ENCODE peak calls at places on chromosomes 4 and X, in ten cellular contexts. G, B, Z, N, X, H, P, O, A and T are unnamed samples.

GRCh38 chrX:134294548-134294947 is 57.6 kb downstream of the CCDC160 start:
- DNase-seq in P (no peak), Z (peak), N (no peak), B (no peak), A (peak), H (no peak), X (no peak), O (no peak), G (no peak), T (no peak)

GRCh38 chr4:87118421-87118820 is 102.0 kb downstream of the KLHL8 start:
- DNase-seq in G (no peak), B (no peak), H (no peak), P (no peak), A (no peak), X (no peak), N (no peak), Z (no peak), O (no peak), T (no peak)

GRCh38 chr4:185018834-185019450 is 652 bp downstream of the HELT start:
- DNase-seq in P (peak), G (no peak), N (no peak), A (no peak), Z (no peak), O (no peak), X (no peak), B (no peak), H (no peak), T (no peak)

GRCh38 chrX:11757729-11758399 is at the start of gene MSL3:
- DNase-seq in O (no peak), H (no peak), G (peak), B (no peak), N (peak), A (peak), P (peak), X (no peak), Z (peak), T (peak)

GRCh38 chr4:142883433-142883832 is 37.3 kb upstream of the INPP4B start:
- DNase-seq in Z (no peak), O (no peak), X (no peak), H (no peak), N (no peak), A (no peak), G (no peak), P (no peak), B (no peak), T (no peak)

GRCh38 chr4:125316781-125317525 is 2.2 kb downstream of the FAT4 start:
- DNase-seq in H (no peak), P (peak), A (peak), N (peak), O (no peak), X (no peak), B (no peak), G (peak), Z (peak), T (peak)

GRCh38 chr4:14853186-14853946 is 148.9 kb upstream of the CPEB2 start:
- DNase-seq in Z (peak), X (peak), A (peak), H (no peak), O (peak), B (no peak), G (no peak), P (no peak), N (no peak), T (peak)

GRCh38 chrX:132505116-132505515 is 16.3 kb upstream of the MBNL3 start:
- DNase-seq in X (no peak), H (peak), A (peak), O (peak), Z (peak), N (no peak), G (no peak), P (no peak), B (no peak), T (no peak)

GRCh38 chr4:96092151-96092705 is 252.3 kb downstream of the PDHA2 start:
- DNase-seq in X (no peak), Z (no peak), G (no peak), O (no peak), B (no peak), N (no peak), H (no peak), P (no peak), A (no peak), T (no peak)

GRCh38 chr4:120304801-120305200 is 238.2 kb upstream of the MAD2L1 start:
- DNase-seq in N (no peak), A (no peak), H (no peak), P (no peak), Z (no peak), G (no peak), O (no peak), B (no peak), X (no peak), T (no peak)

GRCh38 chrX:38805294-38806053 is 4.2 kb downstream of the MID1IP1 start:
- DNase-seq in X (peak), O (peak), H (peak), A (peak), B (no peak), Z (peak), P (peak), N (peak), G (peak), T (peak)

GRCh38 chr4:41725254-41725653 is 23.3 kb downstream of the PHOX2B start:
- DNase-seq in X (no peak), B (no peak), A (no peak), G (no peak), P (no peak), O (no peak), N (no peak), H (no peak), Z (no peak), T (no peak)

GRCh38 chrX:9519546-9520210 is 54.8 kb downstream of the TBL1X start:
- DNase-seq in X (no peak), B (no peak), H (no peak), O (peak), Z (no peak), P (no peak), A (peak), G (no peak), N (no peak), T (no peak)

GRCh38 chrX:14875624-14876023 is 2.4 kb downstream of the MOSPD2 start:
- DNase-seq in G (no peak), N (no peak), O (no peak), X (no peak), H (no peak), A (no peak), B (no peak), Z (no peak), P (no peak), T (no peak)

GRCh38 chrX:14591976-14592375 is 62.6 kb downstream of the GLRA2 start:
- DNase-seq in H (no peak), Z (no peak), O (no peak), X (no peak), P (no peak), A (peak), N (no peak), B (no peak), G (no peak), T (peak)

GRCh38 chr4:25585901-25586523 is 69.6 kb upstream of the SLC34A2 start:
- DNase-seq in X (no peak), N (no peak), Z (no peak), G (no peak), H (no peak), O (no peak), B (no peak), P (no peak), A (no peak), T (no peak)

GRCh38 chr4:24330198-24330972 is 254.0 kb downstream of the DHX15 start:
- DNase-seq in H (no peak), B (no peak), O (no peak), Z (no peak), G (no peak), P (no peak), X (no peak), N (no peak), A (peak), T (no peak)

GRCh38 chr4:64617813-64618212 is 208.6 kb upstream of the TECRL start:
- DNase-seq in N (no peak), X (no peak), O (no peak), G (no peak), Z (no peak), B (no peak), P (no peak), A (no peak), H (no peak), T (no peak)

GRCh38 chr4:148430847-148431246 is 11.4 kb downstream of the NR3C2 start:
- DNase-seq in A (no peak), B (no peak), X (no peak), H (no peak), N (no peak), O (no peak), G (no peak), Z (no peak), P (no peak), T (no peak)

GRCh38 chr4:144621681-144622080 is 24.3 kb upstream of the HHIP start:
- DNase-seq in X (no peak), Z (no peak), A (no peak), G (no peak), O (no peak), P (no peak), H (no peak), B (no peak), N (no peak), T (no peak)

GRCh38 chrX:39470588-39471155 is 627.1 kb downstream of the BCOR start:
- DNase-seq in B (no peak), H (no peak), N (no peak), A (peak), G (peak), X (no peak), Z (peak), P (no peak), O (no peak), T (no peak)

GRCh38 chr4:175422331-175422730 is 389.7 kb downstream of the GPM6A start:
- DNase-seq in H (no peak), Z (no peak), A (peak), G (no peak), N (no peak), P (no peak), O (no peak), X (no peak), B (no peak), T (peak)

GRCh38 chr4:85200106-85200505 is 233.6 kb upstream of the WDFY3 start:
- DNase-seq in G (no peak), Z (no peak), X (no peak), P (no peak), H (no peak), B (no peak), O (no peak), N (no peak), A (no peak), T (no peak)

GRCh38 chr4:22348410-22348809 is 167.5 kb downstream of the ADGRA3 start:
- DNase-seq in N (no peak), H (no peak), P (no peak), O (peak), B (no peak), A (peak), X (peak), Z (peak), G (no peak), T (peak)

GRCh38 chr4:6349896-6350295 is 80.2 kb downstream of the WFS1 start:
- DNase-seq in H (no peak), N (no peak), P (no peak), X (no peak), B (no peak), Z (no peak), G (no peak), O (no peak), A (no peak), T (no peak)

GRCh38 chr4:48445704-48446103 is 37.4 kb upstream of the SLC10A4 start:
- DNase-seq in X (no peak), O (no peak), N (no peak), P (no peak), G (no peak), B (no peak), A (peak), H (no peak), Z (peak), T (peak)

GRCh38 chr4:74117024-74117534 is 18.1 kb upstream of the CXCL2 start:
- DNase-seq in G (peak), N (peak), X (peak), H (peak), A (peak), O (peak), Z (peak), B (no peak), P (peak), T (peak)

GRCh38 chr4:61201562-61202099 is 1.5 kb downstream of the ADGRL3 start:
- DNase-seq in G (no peak), B (no peak), N (no peak), H (no peak), P (no peak), X (no peak), O (no peak), Z (peak), A (no peak), T (no peak)

GRCh38 chr4:1402516-1403101 is 3.6 kb downstream of the NKX1-1 start:
- DNase-seq in P (no peak), G (no peak), A (no peak), B (no peak), N (peak), X (no peak), Z (no peak), H (no peak), O (no peak), T (no peak)

GRCh38 chr4:102627831-102628523 is 126.8 kb downstream of the NFKB1 start:
- DNase-seq in N (no peak), H (no peak), O (peak), X (peak), G (no peak), A (no peak), Z (peak), P (no peak), B (no peak), T (peak)

GRCh38 chr4:121164291-121164690 is at the start of gene TNIP3:
- DNase-seq in H (no peak), N (no peak), O (no peak), Z (peak), G (peak), A (peak), B (no peak), X (no peak), P (no peak), T (peak)

GRCh38 chrX:74579597-74580209 is 34.7 kb downstream of the RLIM start:
- DNase-seq in O (peak), G (no peak), N (no peak), P (no peak), X (peak), H (no peak), A (peak), Z (no peak), B (no peak), T (no peak)

GRCh38 chr4:171203425-171203824 is 609.8 kb upstream of the GALNTL6 start:
- DNase-seq in Z (no peak), P (no peak), B (no peak), G (no peak), H (no peak), X (no peak), O (no peak), A (no peak), N (no peak), T (no peak)

GRCh38 chr4:3847211-3847940 is 81.2 kb downstream of the ADRA2C start:
- DNase-seq in N (no peak), P (no peak), H (no peak), B (no peak), Z (no peak), G (no peak), O (no peak), X (no peak), A (no peak), T (no peak)

GRCh38 chr4:138644322-138644721 is 371.3 kb upstream of the NOCT start:
- DNase-seq in P (no peak), H (no peak), G (no peak), X (no peak), O (no peak), N (no peak), Z (no peak), A (no peak), B (no peak), T (no peak)

GRCh38 chrX:27599928-27600327 is 9.8 kb downstream of the DCAF8L2 start:
- DNase-seq in P (no peak), Z (peak), A (no peak), H (no peak), B (no peak), O (no peak), G (no peak), N (no peak), X (no peak), T (no peak)

GRCh38 chrX:68175569-68175968 is 257.7 kb downstream of the OPHN1 start:
- DNase-seq in O (peak), H (no peak), N (no peak), Z (peak), P (no peak), A (peak), B (no peak), X (no peak), G (no peak), T (no peak)

GRCh38 chrX:68179355-68179754 is 253.9 kb downstream of the OPHN1 start:
- DNase-seq in N (no peak), H (no peak), Z (peak), X (no peak), P (no peak), A (no peak), G (no peak), O (no peak), B (no peak), T (no peak)

GRCh38 chrX:68180501-68181061 is 252.7 kb downstream of the OPHN1 start:
- DNase-seq in A (no peak), H (no peak), Z (no peak), G (no peak), N (no peak), B (no peak), X (no peak), O (no peak), P (no peak), T (no peak)

DNA sequence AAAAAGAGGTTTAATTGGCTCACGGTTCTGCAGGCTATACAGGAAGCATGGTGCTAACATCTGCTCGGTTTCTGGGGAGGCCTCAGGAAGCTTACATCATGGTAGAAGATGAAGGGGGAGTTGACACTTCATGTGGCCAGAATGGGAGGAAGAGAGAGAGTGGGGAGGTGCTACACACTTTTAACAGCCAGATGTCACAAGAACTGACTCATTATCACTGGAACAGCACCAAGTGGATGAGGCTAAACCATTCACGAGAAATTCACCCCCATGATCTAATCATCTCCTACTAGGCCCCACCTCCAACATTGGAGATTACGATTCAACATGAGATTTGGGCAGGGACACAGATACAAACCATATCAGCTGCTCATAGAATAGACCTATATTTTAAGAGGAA is 255.8 kb downstream of the OPHN1 start:
- DNase-seq in X (no peak), B (no peak), P (no peak), G (no peak), Z (peak), A (peak), H (no peak), O (no peak), N (no peak), T (no peak)
- TF ChIP-seq CTCF in X (no peak), B (no peak), P (no peak), G (no peak), Z (no peak), A (no peak), H (no peak), O (no peak), N (no peak), T (no peak)

GRCh38 chr4:37068580-37068979 is 176.0 kb upstream of the NWD2 start:
- DNase-seq in P (no peak), H (no peak), A (no peak), G (no peak), X (no peak), B (no peak), Z (no peak), O (no peak), N (no peak), T (no peak)
- TF ChIP-seq CTCF in P (no peak), H (no peak), A (no peak), G (no peak), X (no peak), B (no peak), Z (no peak), O (no peak), N (no peak), T (no peak)

GRCh38 chr4:119149110-119149509 is 13.5 kb downstream of the MYOZ2 start:
- DNase-seq in O (no peak), X (no peak), H (no peak), N (no peak), P (no peak), Z (peak), A (no peak), B (no peak), G (no peak), T (no peak)

GRCh38 chr4:119152741-119153140 is 17.1 kb downstream of the MYOZ2 start:
- DNase-seq in N (no peak), Z (no peak), A (no peak), O (no peak), G (no peak), P (no peak), H (no peak), X (no peak), B (no peak), T (no peak)

GRCh38 chr4:119151161-119151560 is 15.5 kb downstream of the MYOZ2 start:
- DNase-seq in X (no peak), A (no peak), N (no peak), G (no peak), Z (peak), B (no peak), P (no peak), O (no peak), H (no peak), T (no peak)
- TF ChIP-seq CTCF in X (no peak), A (no peak), N (no peak), G (no peak), Z (no peak), B (no peak), P (no peak), O (no peak), H (no peak), T (no peak)

GRCh38 chr4:157804169-157804543 is 368.7 kb downstream of the GASK1B start:
- DNase-seq in P (no peak), H (no peak), X (no peak), Z (no peak), A (no peak), O (no peak), G (no peak), B (no peak), N (no peak), T (no peak)

GRCh38 chr4:157806176-157806575 is 366.6 kb downstream of the GASK1B start:
- DNase-seq in H (no peak), Z (no peak), B (no peak), N (no peak), O (no peak), A (no peak), G (no peak), X (no peak), P (no peak), T (no peak)

GRCh38 chr4:157803441-157804168 is 369.2 kb downstream of the GASK1B start:
- DNase-seq in O (no peak), N (no peak), B (no peak), X (no peak), A (no peak), H (no peak), G (no peak), Z (no peak), P (no peak), T (no peak)

GRCh38 chr4:157808796-157809408 is 363.9 kb downstream of the GASK1B start:
- DNase-seq in G (no peak), P (no peak), A (no peak), N (no peak), B (no peak), H (no peak), Z (no peak), O (no peak), X (no peak), T (no peak)

GRCh38 chr4:157804986-157805385 is 367.8 kb downstream of the GASK1B start:
- DNase-seq in B (no peak), N (no peak), P (no peak), A (no peak), O (no peak), G (no peak), H (no peak), Z (peak), X (no peak), T (no peak)
- TF ChIP-seq CTCF in B (no peak), N (peak), P (no peak), A (no peak), O (peak), G (peak), H (no peak), Z (peak), X (peak), T (no peak)

DNA sequence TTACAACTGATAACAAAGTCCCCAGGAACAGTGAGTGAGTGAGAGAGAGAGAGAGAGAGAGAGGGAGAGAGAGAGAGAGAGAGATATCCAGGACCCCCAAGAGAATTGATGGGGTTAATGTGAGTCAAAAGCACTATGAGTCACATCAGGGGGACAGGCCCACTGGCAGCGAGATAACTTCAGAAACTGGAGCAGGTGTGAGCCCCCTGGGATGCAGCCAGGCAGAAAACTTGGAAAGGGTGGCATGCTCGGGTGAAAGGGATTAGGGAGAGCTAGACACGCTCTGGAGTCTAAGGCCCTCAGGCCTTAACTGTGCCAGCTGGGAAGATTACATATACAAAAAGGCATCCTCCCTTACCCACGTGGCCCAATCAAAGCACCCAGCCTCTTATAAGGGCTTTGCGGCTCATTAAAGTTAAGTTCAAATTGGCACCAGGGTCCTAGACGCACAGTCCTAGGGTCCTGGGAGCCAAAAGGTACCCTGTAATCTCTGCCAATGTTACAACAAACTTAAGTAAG is 843 bp downstream of the ACOT9 start:
- DNase-seq in O (peak), Z (peak), N (no peak), B (no peak), P (peak), X (no peak), A (peak), H (peak), G (peak), T (peak)
- TF ChIP-seq CTCF in O (no peak), Z (no peak), N (no peak), B (no peak), P (no peak), X (no peak), A (no peak), H (no peak), G (no peak), T (no peak)

GRCh38 chrX:25196221-25196620 is 180.5 kb upstream of the ARX start:
- DNase-seq in H (no peak), B (no peak), A (no peak), Z (no peak), X (no peak), G (no peak), O (no peak), N (no peak), P (no peak), T (no peak)

DNA sequence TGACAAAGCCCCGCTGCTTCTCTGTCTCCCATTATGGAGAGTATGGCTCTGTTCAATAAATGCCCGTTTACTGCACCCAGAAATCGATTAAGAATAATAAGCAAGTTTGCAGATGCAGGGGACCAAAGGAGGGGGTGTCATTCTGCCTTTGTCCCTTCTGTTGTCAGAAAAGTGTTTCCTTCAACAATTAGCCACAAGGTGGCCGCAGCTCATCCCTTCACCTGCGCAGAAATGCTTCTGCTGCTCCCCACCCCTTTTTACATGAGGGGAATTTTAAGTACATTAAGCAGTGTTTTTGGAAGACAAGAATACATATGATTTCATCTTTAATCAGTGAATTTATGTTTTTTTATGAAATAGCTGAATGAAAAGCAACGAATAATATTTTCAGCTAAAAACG is 175.6 kb upstream of the ARX start:
- DNase-seq in O (no peak), P (no peak), B (no peak), N (no peak), A (no peak), X (no peak), H (no peak), G (no peak), Z (no peak), T (no peak)
- TF ChIP-seq CTCF in O (no peak), P (no peak), B (no peak), N (no peak), A (no peak), X (no peak), H (no peak), G (no peak), Z (no peak), T (no peak)